ENCODE peak calls at places on chromosomes 1 and 21, in seven cellular contexts. E, Y, G, C, D, U and V are unnamed samples.

GRCh38 chr1:162822391-162823200 is 32.1 kb downstream of the HSD17B7 start:
- DNase-seq in U (no peak), C (peak), G (peak), E (no peak), Y (peak), D (no peak), V (no peak)

GRCh38 chr1:108704501-108704900 is 8.2 kb upstream of the FNDC7 start:
- DNase-seq in E (no peak), D (no peak), C (no peak), U (peak), Y (no peak), G (no peak), V (peak)

GRCh38 chr1:3012511-3013291 is 8.6 kb upstream of the ACTRT2 start:
- DNase-seq in C (peak), Y (no peak), E (peak), U (no peak), D (no peak), G (peak), V (no peak)

GRCh38 chr1:15472595-15472994 is 3.3 kb upstream of the CELA2B start:
- DNase-seq in Y (no peak), C (no peak), E (no peak), U (no peak), D (no peak), G (no peak), V (no peak)

GRCh38 chr1:109341944-109342925 is 35.4 kb upstream of the MYBPHL start:
- DNase-seq in D (no peak), E (no peak), U (peak), Y (no peak), G (no peak), C (no peak), V (no peak)

GRCh38 chr1:15852036-15852827 is 4.7 kb downstream of the SPEN start:
- DNase-seq in E (no peak), Y (no peak), D (no peak), G (no peak), C (no peak), U (no peak), V (no peak)

GRCh38 chr1:69551476-69552324 is 16.0 kb upstream of the LRRC7 start:
- DNase-seq in G (no peak), U (no peak), D (no peak), C (no peak), Y (no peak), E (no peak), V (no peak)

GRCh38 chr1:17671741-17672140 is 83.4 kb upstream of the ACTL8 start:
- DNase-seq in E (no peak), D (no peak), C (peak), Y (no peak), U (no peak), G (no peak), V (no peak)

GRCh38 chr1:229945795-229946194 is 121.2 kb upstream of the GALNT2 start:
- DNase-seq in U (no peak), C (no peak), G (no peak), D (no peak), Y (no peak), E (no peak), V (no peak)

GRCh38 chr1:78263459-78263858 is 217.7 kb downstream of the GIPC2 start:
- DNase-seq in E (no peak), Y (no peak), G (no peak), D (no peak), U (no peak), C (no peak), V (no peak)

GRCh38 chr1:56336972-56337371 is 242.4 kb downstream of the PLPP3 start:
- DNase-seq in E (no peak), Y (no peak), U (no peak), C (no peak), D (no peak), G (no peak), V (no peak)

GRCh38 chr21:17476006-17476405 is 36.8 kb upstream of the CXADR start:
- DNase-seq in D (no peak), Y (no peak), C (no peak), E (peak), U (no peak), G (no peak), V (no peak)

GRCh38 chr1:17016317-17016661 is 4.6 kb upstream of the ATP13A2 start:
- DNase-seq in D (no peak), Y (no peak), U (peak), C (no peak), E (no peak), G (no peak), V (peak)

DNA sequence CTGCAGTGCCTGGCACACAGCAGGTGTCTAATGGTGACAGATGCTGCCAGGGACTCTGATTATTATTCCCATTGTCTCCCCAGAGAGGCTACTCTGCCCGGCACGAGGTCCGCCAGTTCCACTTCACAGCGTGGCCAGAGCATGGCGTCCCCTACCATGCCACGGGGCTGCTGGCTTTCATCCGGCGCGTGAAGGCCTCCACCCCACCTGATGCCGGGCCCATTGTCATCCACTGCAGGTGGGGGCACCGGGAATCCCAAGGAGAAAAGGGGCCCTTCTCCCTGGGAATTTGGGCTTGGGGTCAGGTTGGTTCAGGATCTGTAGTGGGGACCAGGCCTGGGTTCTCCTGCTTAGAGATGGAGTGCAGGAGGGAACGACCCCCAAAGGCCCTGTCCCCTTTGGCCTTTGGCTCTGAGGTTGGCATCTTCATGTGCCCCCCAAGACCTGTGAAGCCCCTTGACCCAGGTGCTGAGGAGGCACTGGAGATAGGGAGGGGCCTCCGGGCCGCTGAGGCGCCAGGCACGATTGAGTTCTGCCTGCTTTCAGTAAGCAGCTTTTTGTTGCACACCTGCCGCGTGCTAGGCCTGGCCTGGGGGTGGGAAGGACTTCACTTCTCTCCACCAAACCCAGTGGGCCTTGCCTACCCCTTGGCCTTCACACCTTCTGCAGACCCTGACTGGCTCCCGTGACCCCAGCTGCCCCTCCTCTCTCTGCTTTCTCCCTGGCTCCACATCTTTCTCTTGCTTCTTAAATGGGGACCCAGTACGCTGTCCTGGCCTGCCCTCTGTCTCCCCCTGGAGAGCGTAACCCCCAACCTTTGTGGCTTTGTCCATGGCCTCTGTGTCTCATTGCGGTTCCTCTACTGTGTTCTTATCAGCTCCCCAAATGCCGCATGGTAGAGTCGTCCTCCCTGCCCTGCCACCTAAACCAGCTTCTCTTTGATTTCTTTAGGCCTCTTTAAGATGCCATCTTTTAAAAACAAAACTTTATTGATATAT is 76.4 kb downstream of the PTPRU start:
- DNase-seq in D (no peak), U (no peak), Y (no peak), G (no peak), C (no peak), E (no peak), V (no peak)
- TF ChIP-seq CTCF in D (no peak), U (no peak), Y (no peak), G (no peak), C (no peak), E (no peak), V (no peak)

DNA sequence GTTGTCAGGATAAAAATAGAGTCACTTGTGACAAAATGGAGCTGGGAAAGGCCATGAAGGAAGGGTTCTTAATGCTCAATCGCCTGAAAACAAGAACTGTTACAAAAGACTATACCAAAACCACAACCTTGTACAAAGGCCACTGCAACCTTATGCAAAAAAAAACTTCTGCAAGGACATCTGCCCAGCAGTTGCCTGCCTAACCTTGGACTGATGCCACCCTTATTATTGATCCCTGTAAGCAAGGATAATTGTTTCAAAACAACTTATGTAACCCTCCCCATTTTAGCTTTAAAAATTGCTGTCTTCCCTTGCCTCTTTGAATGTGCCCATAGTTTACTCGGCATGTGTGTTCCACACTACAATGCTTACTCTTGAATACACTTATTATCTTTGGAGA is 5.7 kb downstream of the ALG14 start:
- DNase-seq in C (no peak), U (no peak), D (no peak), Y (no peak), G (no peak), E (no peak), V (no peak)
- H3K4me3 ChIP-seq in C (no peak), U (no peak), D (no peak), Y (no peak), G (no peak), E (no peak), V (no peak)

GRCh38 chr1:44322367-44322766 is 32.7 kb downstream of the ERI3 start:
- DNase-seq in D (no peak), U (no peak), G (no peak), Y (no peak), C (no peak), E (no peak), V (no peak)
- TF ChIP-seq CTCF in D (no peak), U (no peak), G (no peak), Y (no peak), C (no peak), E (no peak), V (no peak)

DNA sequence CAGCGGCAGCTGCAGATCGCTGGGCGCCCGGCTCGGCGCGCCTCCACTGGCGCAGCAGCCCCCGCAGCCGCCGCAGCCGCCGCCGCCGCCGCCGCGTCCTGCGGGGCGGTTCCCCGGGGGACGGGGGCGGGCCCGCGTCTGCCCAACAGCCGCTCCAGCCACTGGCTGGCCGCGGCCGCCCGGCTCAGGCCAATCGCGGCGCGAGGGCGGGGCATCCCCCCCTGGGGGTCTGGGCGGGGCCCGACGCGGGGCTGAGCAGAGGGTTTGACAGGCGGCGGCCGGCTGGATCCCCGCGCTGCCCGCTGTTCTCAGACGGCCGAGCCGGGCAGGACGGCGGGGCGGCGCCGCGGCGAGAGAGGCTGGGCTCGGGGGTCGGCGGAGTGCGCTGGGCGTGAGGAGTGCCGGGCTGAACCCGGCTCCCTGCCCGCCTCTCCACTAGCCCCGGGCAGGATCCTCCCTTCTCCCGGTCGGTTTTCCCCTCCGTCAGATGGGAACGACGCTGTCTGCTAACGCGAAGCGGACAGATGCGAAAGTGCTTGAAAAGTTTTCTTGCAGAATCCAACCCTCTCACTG is at the start of gene GLIS1:
- DNase-seq in G (peak), C (peak), Y (peak), E (peak), D (peak), U (peak), V (no peak)
- H3K4me3 ChIP-seq in G (peak), C (peak), Y (peak), E (peak), D (peak), U (peak), V (peak)

DNA sequence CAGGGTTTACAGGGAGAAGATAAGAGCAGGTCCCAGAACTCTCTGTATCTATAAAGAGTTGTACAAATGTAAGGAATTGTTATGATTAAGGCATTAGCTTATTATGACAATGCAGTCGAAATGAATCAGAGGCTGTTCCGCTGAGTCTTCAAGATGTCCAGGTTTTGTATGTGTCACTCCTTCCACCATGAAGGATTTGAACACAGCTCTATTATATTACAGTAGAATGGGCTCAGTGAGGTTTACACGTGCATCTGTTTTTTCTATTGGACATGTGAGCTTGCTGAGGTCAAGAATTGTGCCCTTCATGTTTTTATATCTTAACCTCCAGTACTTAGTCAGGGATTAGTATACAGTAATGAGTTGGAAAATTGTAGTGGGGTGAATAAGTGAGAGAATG is 86.3 kb downstream of the MPZL1 start:
- DNase-seq in G (no peak), Y (no peak), C (no peak), U (peak), D (no peak), E (no peak), V (no peak)
- TF ChIP-seq CTCF in G (no peak), Y (no peak), C (no peak), U (no peak), D (no peak), E (no peak), V (no peak)